ENCODE peak calls at places on chromosomes 4 and X, in six cellular contexts. C, L, B, Z, P and V are unnamed samples. For H3K36me3, the result is how much of the 10 kb centered on the place peaks cover.

GRCh38 chrX:67636532-67636931 is 92.7 kb downstream of the AR start:
- DNase-seq in C (no peak), L (no peak), B (no peak), Z (no peak), P (no peak), V (no peak)

GRCh38 chr4:48033825-48034413 is 17.3 kb downstream of the NIPAL1 start:
- DNase-seq in C (no peak), L (no peak), B (no peak), Z (no peak), P (no peak), V (no peak)

GRCh38 chr4:108703370-108703769 is 53.0 kb downstream of the OSTC start:
- DNase-seq in C (no peak), L (no peak), B (no peak), Z (no peak), P (no peak), V (no peak)

GRCh38 chrX:123138473-123138872 is 45.6 kb upstream of the GRIA3 start:
- DNase-seq in C (no peak), L (no peak), B (no peak), Z (no peak), P (no peak), V (no peak)

GRCh38 chr4:98663226-98664006 is 5.0 kb upstream of the TSPAN5 start:
- DNase-seq in C (no peak), L (no peak), B (no peak), Z (peak), P (no peak), V (no peak)

GRCh38 chr4:47705326-47705981 is 132.4 kb downstream of the CORIN start:
- DNase-seq in C (no peak), L (no peak), B (no peak), Z (no peak), P (no peak), V (no peak)

GRCh38 chr4:77465271-77465670 is 140.3 kb upstream of the CXCL13 start:
- DNase-seq in C (no peak), L (no peak), B (no peak), Z (no peak), P (no peak), V (no peak)

GRCh38 chrX:49040376-49040955 is 2.7 kb downstream of the TFE3 start:
- DNase-seq in C (no peak), L (no peak), B (no peak), Z (no peak), P (no peak), V (no peak)

GRCh38 chrX:20988804-20989203 is 385.4 kb upstream of the CNKSR2 start:
- DNase-seq in C (no peak), L (no peak), B (no peak), Z (no peak), P (no peak), V (no peak)
- H3K27ac ChIP-seq in C (no peak), L (no peak), B (no peak), Z (no peak), P (no peak), V (no peak)

DNA sequence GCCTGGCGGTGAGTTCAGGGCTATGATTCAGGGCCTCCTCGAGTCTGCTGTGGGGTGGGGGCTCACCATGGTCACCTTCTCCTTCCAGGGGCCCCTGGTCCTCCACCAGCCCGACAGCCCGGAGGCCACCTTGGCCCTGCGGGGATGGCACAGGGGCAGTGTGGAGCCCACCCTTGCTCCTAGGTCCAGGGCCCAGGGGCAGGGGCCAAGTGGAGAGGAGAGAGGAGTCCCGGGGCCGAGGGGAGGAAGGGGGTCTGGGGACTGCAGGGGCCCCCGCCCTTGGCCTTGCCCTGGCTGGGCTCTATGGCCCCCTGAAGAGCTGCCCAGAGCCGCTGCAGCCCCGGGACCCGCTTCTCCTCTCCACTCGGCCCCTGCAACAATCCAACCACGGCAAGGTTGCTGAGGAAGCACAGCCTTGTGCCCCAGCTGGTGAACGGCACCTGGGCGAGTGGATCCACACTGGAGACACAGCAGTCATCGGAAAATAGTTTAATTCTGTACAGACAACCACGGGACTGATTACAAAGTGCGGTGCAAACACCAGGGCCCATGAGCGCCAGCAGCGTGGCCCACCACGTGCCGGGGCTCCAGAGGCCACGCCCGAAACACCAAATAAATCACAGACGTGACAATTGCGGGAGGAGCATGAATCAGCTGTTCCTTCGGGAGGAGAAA is 23.0 kb upstream of the CPLX1 start:
- DNase-seq in C (no peak), L (no peak), B (no peak), Z (no peak), P (no peak), V (no peak)
- H3K36me3 ChIP-seq in C (under half), L (under half), B (under half), Z (half or more), P (under half), V (under half)

GRCh38 chrX:108022491-108023089 is 22.3 kb upstream of the VSIG1 start:
- DNase-seq in C (no peak), L (no peak), B (no peak), Z (no peak), P (no peak), V (no peak)

GRCh38 chrX:108020631-108021030 is 24.2 kb upstream of the VSIG1 start:
- DNase-seq in C (no peak), L (no peak), B (no peak), Z (no peak), P (no peak), V (no peak)

GRCh38 chrX:108029928-108030711 is 14.7 kb upstream of the VSIG1 start:
- DNase-seq in C (no peak), L (no peak), B (no peak), Z (no peak), P (no peak), V (no peak)

GRCh38 chrX:108028854-108029253 is 16.0 kb upstream of the VSIG1 start:
- DNase-seq in C (no peak), L (no peak), B (no peak), Z (no peak), P (no peak), V (no peak)

DNA sequence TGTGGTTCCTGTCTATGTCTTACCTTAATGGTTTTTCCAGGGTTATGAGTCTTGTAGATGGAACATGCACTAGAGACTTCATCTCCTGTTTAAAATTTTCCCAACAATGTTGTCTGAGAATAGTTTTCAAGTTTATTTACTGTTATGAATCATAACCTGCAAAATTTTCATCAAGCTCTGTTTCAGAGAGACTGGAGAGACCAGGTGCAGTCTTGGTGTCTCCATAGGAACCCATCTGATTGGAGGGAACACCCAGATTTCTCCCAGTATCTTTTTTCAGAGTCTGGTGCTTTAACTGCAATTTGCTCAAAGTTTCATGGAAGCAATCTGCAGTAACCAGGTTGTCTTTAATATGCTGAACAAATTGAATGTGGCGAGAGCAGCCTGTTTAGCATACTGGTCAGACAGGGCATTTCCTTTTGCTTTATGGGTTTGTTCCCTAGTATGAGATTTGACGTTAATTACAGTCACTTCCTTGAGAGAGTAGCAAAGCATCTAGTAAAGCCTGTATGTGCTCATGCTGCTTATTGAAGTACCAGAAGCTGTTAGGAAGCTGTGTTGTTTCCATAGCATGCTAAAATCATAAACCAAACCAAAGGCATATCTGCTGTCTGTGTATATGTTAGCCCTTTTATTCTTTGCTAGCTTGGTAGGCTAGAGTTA is 18.8 kb upstream of the VSIG1 start:
- DNase-seq in C (no peak), L (no peak), B (no peak), Z (no peak), P (no peak), V (no peak)
- TF ChIP-seq CTCF in C (no peak), L (no peak), B (no peak), Z (no peak), P (no peak), V (no peak)

GRCh38 chr4:10031663-10032590 is 10.6 kb upstream of the SLC2A9 start:
- DNase-seq in C (no peak), L (no peak), B (no peak), Z (no peak), P (no peak), V (no peak)
- H3K27ac ChIP-seq in C (no peak), L (no peak), B (peak), Z (no peak), P (peak), V (peak)

DNA sequence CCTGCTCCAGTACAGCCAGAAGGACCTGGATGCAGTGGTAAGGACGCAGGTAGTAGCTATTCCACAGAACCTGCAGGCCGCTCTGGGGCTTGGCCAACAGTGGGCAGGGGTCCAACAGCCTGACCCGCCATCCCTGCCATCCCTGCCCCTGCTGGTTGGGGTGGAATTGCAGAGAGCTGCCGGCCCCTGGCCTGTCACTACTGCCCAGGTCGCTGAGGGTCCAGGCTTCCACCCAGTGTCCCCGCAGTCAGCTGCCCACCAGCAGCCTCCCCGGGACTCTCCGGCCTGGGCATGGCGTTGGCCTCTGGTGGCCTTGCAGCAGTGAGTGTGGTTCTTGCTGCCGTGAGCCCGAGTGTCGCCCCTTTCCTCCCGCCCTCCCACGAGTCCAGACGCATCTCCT is 16.3 kb downstream of the TACC3 start:
- DNase-seq in C (no peak), L (no peak), B (no peak), Z (no peak), P (no peak), V (no peak)
- H3K36me3 ChIP-seq in C (half or more), L (under half), B (under half), Z (under half), P (under half), V (under half)

GRCh38 chr4:102598102-102598758 is 97.1 kb downstream of the NFKB1 start:
- DNase-seq in C (no peak), L (no peak), B (no peak), Z (no peak), P (no peak), V (no peak)
- TF ChIP-seq CTCF in C (no peak), L (no peak), B (no peak), Z (no peak), P (no peak), V (no peak)

DNA sequence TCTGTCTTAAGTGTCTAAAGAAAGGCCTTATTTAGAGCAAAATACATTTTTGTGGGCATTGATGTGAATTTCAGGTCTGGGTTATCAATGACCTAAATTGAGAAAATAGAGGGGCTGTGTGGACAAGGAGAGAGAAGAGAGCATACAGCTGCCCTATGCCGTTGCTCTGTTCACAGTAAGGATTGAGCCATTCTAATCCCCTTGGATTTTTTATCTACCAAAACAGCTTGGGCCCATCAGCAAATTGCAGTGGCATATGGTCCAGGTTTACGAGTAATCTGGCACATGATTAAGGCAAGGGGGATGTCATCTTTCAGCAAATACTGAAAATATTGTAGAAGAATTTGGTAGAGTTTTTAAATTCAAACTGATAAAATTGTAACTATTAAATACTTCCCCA is 210.2 kb downstream of the ANTXR2 start:
- DNase-seq in C (no peak), L (no peak), B (no peak), Z (no peak), P (no peak), V (no peak)
- H3K27ac ChIP-seq in C (no peak), L (no peak), B (no peak), Z (no peak), P (no peak), V (no peak)

GRCh38 chr4:113457886-113458285 is 303.7 kb downstream of the CAMK2D start:
- DNase-seq in C (no peak), L (no peak), B (no peak), Z (no peak), P (no peak), V (no peak)
- H3K36me3 ChIP-seq in C (under half), L (under half), B (under half), Z (under half), P (under half), V (under half)

DNA sequence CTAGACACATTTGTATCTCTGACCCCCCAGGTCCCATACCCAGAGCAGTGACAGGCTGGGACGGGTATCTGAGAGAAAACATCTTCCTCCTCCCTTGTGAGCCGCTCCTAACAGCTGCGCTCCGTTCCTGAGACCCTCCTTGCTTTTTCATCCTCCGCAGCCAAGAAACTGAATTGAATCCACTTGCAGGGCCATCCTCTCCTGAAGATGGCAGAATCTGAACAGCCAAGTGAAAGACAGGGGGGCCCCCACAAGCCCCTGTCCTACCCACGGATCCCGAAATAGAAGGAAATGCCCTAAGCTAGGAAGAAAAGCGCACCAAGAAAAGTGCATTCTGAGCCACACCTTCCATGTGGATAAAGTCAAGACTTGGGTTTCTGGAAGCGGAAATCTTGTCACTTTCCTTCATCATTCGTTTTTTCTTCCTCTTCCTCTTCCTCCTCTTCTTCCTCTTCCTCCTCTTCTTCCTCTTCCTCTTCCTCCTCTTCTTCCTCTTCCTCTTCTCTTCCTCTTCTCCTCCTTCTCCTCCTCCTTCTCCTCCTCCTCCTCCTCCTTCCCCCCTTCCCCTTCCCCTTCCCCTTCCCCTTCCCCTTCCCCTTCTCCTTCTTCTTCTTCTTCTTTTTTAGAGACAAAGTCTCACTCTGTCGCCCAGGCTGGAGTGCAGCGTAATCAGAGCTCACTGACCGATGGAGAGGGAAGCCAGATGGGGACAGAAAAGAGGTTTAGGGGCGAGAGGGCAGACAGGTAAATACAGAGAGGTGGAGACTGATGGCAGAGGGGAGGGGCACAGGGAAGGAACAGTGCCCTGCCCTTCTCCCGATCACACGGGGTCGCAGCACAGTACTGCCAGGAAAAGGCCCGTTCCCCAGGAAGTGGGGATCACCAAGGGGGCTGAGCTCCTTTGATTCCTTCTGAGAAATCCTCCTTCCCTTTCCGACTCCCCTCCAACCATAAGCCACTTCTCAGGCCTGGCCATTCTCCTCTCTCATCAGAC is 85.9 kb upstream of the WWC2 start:
- DNase-seq in C (no peak), L (no peak), B (no peak), Z (no peak), P (no peak), V (no peak)
- TF ChIP-seq CTCF in C (no peak), L (no peak), B (no peak), Z (no peak), P (no peak), V (no peak)

DNA sequence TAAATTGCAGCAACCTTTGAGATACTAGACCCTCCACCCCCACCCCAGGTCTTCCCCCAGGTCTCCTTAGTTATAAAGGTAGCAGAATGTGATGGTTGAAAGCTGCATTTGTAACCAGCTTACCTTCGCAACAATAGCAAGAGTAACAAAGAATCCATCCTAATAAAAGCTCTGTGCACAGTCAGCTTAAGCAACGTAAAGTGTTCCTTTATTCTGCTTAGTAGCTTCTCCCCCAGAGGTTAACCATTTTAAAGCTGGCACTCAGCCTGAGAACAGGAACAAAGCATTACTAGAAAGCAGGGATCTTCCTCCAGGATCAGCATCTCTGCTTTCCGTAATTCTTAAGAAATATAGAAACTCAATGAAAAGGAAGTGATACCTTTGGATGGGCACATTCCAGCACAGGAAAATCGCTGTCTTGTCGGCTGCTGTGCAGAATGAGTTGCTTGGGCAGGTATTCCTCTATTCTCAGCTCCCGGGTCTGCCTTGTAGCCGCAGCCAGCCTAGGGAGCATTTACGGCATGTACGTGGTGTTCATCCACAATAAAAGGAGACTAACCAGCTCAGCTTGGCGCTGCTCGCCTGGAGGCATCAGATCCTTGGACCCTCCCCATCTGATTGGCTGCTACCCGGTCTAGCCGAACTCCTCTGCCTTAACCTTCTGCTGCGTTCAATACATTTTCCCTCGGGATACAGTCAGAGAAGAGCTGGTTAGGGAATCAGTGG is 113.0 kb upstream of the TLR3 start:
- DNase-seq in C (no peak), L (no peak), B (no peak), Z (no peak), P (no peak), V (no peak)
- H3K27ac ChIP-seq in C (no peak), L (no peak), B (no peak), Z (no peak), P (no peak), V (no peak)